ENCODE peak calls at places on chromosomes 12 and 14, in eight cellular contexts. Q is C1 segment of cervical spinal cord, K is endothelial cell of umbilical vein, J is fibroblast of mammary gland, G is AG10803, F is AG08396, X is ovary, M is SW480. C is an unnamed sample.

GRCh38 chr12:95960241-95960640 is 17.1 kb downstream of the AMDHD1 start:
- DNase-seq in F (no peak), G (no peak), X (no peak), K (no peak), J (no peak), Q (no peak), M (no peak), C (no peak)

GRCh38 chr14:20489093-20489994 is 16.0 kb upstream of the RNASE10 start:
- DNase-seq in F (no peak), J (peak; percentile 57), X (no peak), M (peak; percentile 41), K (no peak), Q (no peak), G (no peak), C (no peak)

GRCh38 chr12:23493690-23494101 is 455.8 kb downstream of the SOX5 start:
- DNase-seq in G (no peak), K (no peak), F (no peak), J (no peak), M (no peak), Q (no peak), X (no peak), C (no peak)

GRCh38 chr12:100962086-100962712 is 167.6 kb downstream of the ANO4 start:
- DNase-seq in M (no peak), F (no peak), K (no peak), X (peak; percentile 46), Q (no peak), G (peak; percentile 20), J (no peak), C (no peak)

GRCh38 chr12:27024291-27024690 is 1.9 kb downstream of the MED21 start:
- DNase-seq in J (peak; percentile 26), G (peak; percentile 11), M (no peak), K (no peak), F (no peak), X (no peak), Q (no peak), C (no peak)

GRCh38 chr12:113751513-113751912 is 214.6 kb downstream of the RBM19 start:
- DNase-seq in F (no peak), G (no peak), J (no peak), Q (no peak), X (no peak), K (no peak), M (no peak), C (no peak)

GRCh38 chr12:100545092-100545491 is 28.4 kb upstream of the GAS2L3 start:
- DNase-seq in X (no peak), F (no peak), G (no peak), J (peak; percentile 5), M (no peak), Q (no peak), K (no peak), C (no peak)

GRCh38 chr12:116222358-116222757 is 55.1 kb downstream of the MED13L start:
- DNase-seq in G (peak; percentile 74), M (peak; percentile 16), K (peak; percentile 93), J (peak; percentile 95), Q (no peak), F (no peak), X (peak; percentile 91), C (peak; percentile 89)

GRCh38 chr14:35565896-35566464 is 32.0 kb downstream of the INSM2 start:
- DNase-seq in F (no peak), M (no peak), G (no peak), J (no peak), X (no peak), K (no peak), Q (no peak), C (no peak)

GRCh38 chr12:104057771-104058197 is 6.5 kb upstream of the HCFC2 start:
- DNase-seq in M (peak; percentile 19), K (peak; percentile 53), G (no peak), J (peak; percentile 31), X (no peak), F (peak; percentile 37), Q (no peak), C (peak; percentile 53)

GRCh38 chr12:83434600-83434999 is 747.9 kb downstream of the TMTC2 start:
- DNase-seq in F (no peak), X (no peak), G (no peak), K (no peak), J (no peak), Q (no peak), M (no peak), C (no peak)

GRCh38 chr14:93915070-93915705 is 12.0 kb upstream of the FAM181A start:
- DNase-seq in F (no peak), X (no peak), K (no peak), M (no peak), G (no peak), J (no peak), Q (no peak), C (no peak)

GRCh38 chr14:34098045-34098984 is 147.4 kb upstream of the EGLN3 start:
- DNase-seq in J (peak; percentile 69), K (peak; percentile 43), X (peak; percentile 18), G (peak; percentile 45), M (peak; percentile 18), F (peak; percentile 42), Q (peak; percentile 46), C (peak; percentile 70)

GRCh38 chr14:22598099-22598895 is at the start of gene ABHD4:
- DNase-seq in X (peak; percentile 73), M (peak; percentile 39), Q (peak; percentile 82), K (peak; percentile 79), F (peak; percentile 85), G (peak; percentile 57), J (peak; percentile 57), C (peak; percentile 79)

C was measured in lung microvascular endothelial cell.